ENCODE peak calls at places on chromosomes 2 and 18, in nine cellular contexts. S is uterus; O is pancreas; N is right lobe of liver; M is HCT116; Y is sigmoid colon; K is mesenchymal stem cell; B is neural progenitor cell; H is CD8-positive, alpha-beta memory T cell. Q is an unnamed sample.

GRCh38 chr18:22417496-22418188 is at the start of gene CTAGE1:
- DNase-seq in S (no peak), O (no peak), N (no peak), M (no peak), Y (no peak), K (peak; percentile 29), B (peak; percentile 38), H (no peak), Q (no peak)

GRCh38 chr2:20382965-20383800 is 32.5 kb upstream of the PUM2 start:
- DNase-seq in S (no peak), O (no peak), N (no peak), M (no peak), Y (no peak), K (peak; percentile 25), B (no peak), H (no peak), Q (no peak)

GRCh38 chr2:37344453-37345361 is at the start of gene QPCT:
- DNase-seq in S (peak; percentile 73), O (peak; percentile 19), N (peak; percentile 67), M (no peak), Y (peak; percentile 87), K (peak; percentile 65), B (no peak), H (peak; percentile 64), Q (peak; percentile 37)

GRCh38 chr18:8615397-8616025 is 6.3 kb downstream of the RAB12 start:
- DNase-seq in S (peak; percentile 64), O (no peak), N (no peak), M (no peak), Y (peak; percentile 74), K (peak; percentile 97), B (no peak), H (no peak), Q (no peak)

GRCh38 chr2:7849027-7849426 is 832.8 kb upstream of the ID2 start:
- DNase-seq in S (no peak), O (no peak), N (no peak), M (no peak), Y (no peak), K (no peak), B (no peak), H (no peak), Q (no peak)

GRCh38 chr2:184053326-184053725 is 545.0 kb upstream of the ZNF804A start:
- DNase-seq in S (no peak), O (peak; percentile 21), N (no peak), M (peak; percentile 12), Y (no peak), K (no peak), B (no peak), H (no peak), Q (no peak)

GRCh38 chr2:54771166-54771565 is 47.7 kb downstream of the EML6 start:
- DNase-seq in S (no peak), O (no peak), N (no peak), M (peak; percentile 70), Y (no peak), K (peak; percentile 35), B (no peak), H (no peak), Q (no peak)

GRCh38 chr2:234879671-234880455 is 72.0 kb upstream of the SH3BP4 start:
- DNase-seq in S (no peak), O (no peak), N (no peak), M (peak; percentile 41), Y (no peak), K (peak; percentile 65), B (no peak), H (no peak), Q (no peak)

GRCh38 chr2:59276033-59276432 is 1034.9 kb upstream of the FANCL start:
- DNase-seq in S (no peak), O (no peak), N (no peak), M (no peak), Y (no peak), K (no peak), B (peak; percentile 46), H (no peak), Q (no peak)

GRCh38 chr18:6741290-6741689 is 11.8 kb downstream of the ARHGAP28 start:
- DNase-seq in S (peak; percentile 67), O (no peak), N (no peak), M (no peak), Y (no peak), K (peak; percentile 97), B (no peak), H (no peak), Q (no peak)

GRCh38 chr2:146312899-146313298 is 1531.9 kb upstream of the ACVR2A start:
- DNase-seq in S (no peak), O (no peak), N (no peak), M (no peak), Y (no peak), K (peak; percentile 33), B (no peak), H (no peak), Q (no peak)

GRCh38 chr2:21856638-21857037 is 732.9 kb downstream of the TDRD15 start:
- DNase-seq in S (no peak), O (no peak), N (no peak), M (no peak), Y (no peak), K (no peak), B (no peak), H (no peak), Q (no peak)

GRCh38 chr18:56112013-56112749 is 524.2 kb upstream of the TCF4 start:
- DNase-seq in S (no peak), O (no peak), N (no peak), M (no peak), Y (no peak), K (no peak), B (no peak), H (no peak), Q (peak; percentile 0)

GRCh38 chr18:44013871-44014270 is 666.8 kb upstream of the SETBP1 start:
- DNase-seq in S (no peak), O (no peak), N (no peak), M (no peak), Y (no peak), K (no peak), B (no peak), H (no peak), Q (no peak)

GRCh38 chr2:240588006-240588655 is 1.6 kb downstream of the CAPN10 start:
- DNase-seq in S (no peak), O (no peak), N (peak; percentile 36), M (no peak), Y (peak; percentile 60), K (no peak), B (no peak), H (no peak), Q (no peak)

GRCh38 chr2:170822885-170823799 is 6.5 kb downstream of the GAD1 start:
- DNase-seq in S (no peak), O (no peak), N (no peak), M (no peak), Y (no peak), K (no peak), B (peak; percentile 66), H (no peak), Q (no peak)

GRCh38 chr18:76456823-76457222 is 38.2 kb downstream of the ZNF516 start:
- DNase-seq in S (no peak), O (no peak), N (no peak), M (no peak), Y (peak; percentile 10), K (no peak), B (no peak), H (no peak), Q (no peak)

GRCh38 chr18:76455015-76455676 is 39.9 kb downstream of the ZNF516 start:
- DNase-seq in S (no peak), O (no peak), N (no peak), M (no peak), Y (peak; percentile 57), K (peak; percentile 71), B (no peak), H (no peak), Q (no peak)

GRCh38 chr18:76457475-76457874 is 37.6 kb downstream of the ZNF516 start:
- DNase-seq in S (no peak), O (no peak), N (no peak), M (no peak), Y (peak; percentile 41), K (no peak), B (no peak), H (no peak), Q (no peak)

GRCh38 chr18:76454429-76454828 is 40.6 kb downstream of the ZNF516 start:
- DNase-seq in S (no peak), O (no peak), N (no peak), M (no peak), Y (no peak), K (peak; percentile 75), B (no peak), H (no peak), Q (no peak)

GRCh38 chr18:76456018-76456750 is 38.9 kb downstream of the ZNF516 start:
- DNase-seq in S (no peak), O (no peak), N (no peak), M (no peak), Y (peak; percentile 38), K (no peak), B (peak; percentile 71), H (no peak), Q (no peak)
- H3K4me1 ChIP-seq in S (peaks cover 10% of the 10 kb centered on the region), O (peaks cover 21% of the 10 kb centered on the region), N (peaks cover 11% of the 10 kb centered on the region), M (peaks cover 25% of the 10 kb centered on the region), Y (peaks cover 57% of the 10 kb centered on the region), K (peaks cover 49% of the 10 kb centered on the region), B (peaks cover 71% of the 10 kb centered on the region), H (peaks cover 15% of the 10 kb centered on the region), Q (no peaks in the 10 kb centered on the region)

GRCh38 chr2:163850036-163850435 is 114.2 kb upstream of the FIGN start:
- DNase-seq in S (no peak), O (no peak), N (no peak), M (no peak), Y (no peak), K (no peak), B (no peak), H (no peak), Q (no peak)

GRCh38 chr2:163856941-163857340 is 121.1 kb upstream of the FIGN start:
- DNase-seq in S (no peak), O (no peak), N (no peak), M (no peak), Y (no peak), K (peak; percentile 58), B (no peak), H (no peak), Q (no peak)

DNA sequence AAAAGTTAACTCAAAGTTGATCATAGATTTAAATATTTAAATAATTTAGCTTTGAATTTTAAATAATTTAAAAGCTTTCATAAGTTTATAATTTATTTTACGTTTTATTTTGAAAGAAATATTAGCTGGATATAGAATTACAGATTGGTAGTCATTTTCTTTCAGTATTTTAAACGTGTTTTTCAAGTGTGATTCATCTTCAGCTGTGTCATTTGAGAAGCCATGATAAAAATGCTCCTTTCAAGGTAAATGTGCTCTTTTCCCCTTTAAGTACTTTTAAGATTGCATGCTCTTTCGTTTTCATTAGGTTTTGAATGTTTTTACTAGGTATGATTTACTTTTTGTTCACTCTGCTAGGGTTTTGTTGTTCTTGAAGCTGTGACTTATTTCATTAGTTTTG is 116.8 kb upstream of the FIGN start:
- DNase-seq in S (no peak), O (no peak), N (no peak), M (no peak), Y (no peak), K (no peak), B (no peak), H (no peak), Q (no peak)
- H3K4me1 ChIP-seq in S (no peaks in the 10 kb centered on the region), O (no peaks in the 10 kb centered on the region), N (no peaks in the 10 kb centered on the region), M (no peaks in the 10 kb centered on the region), Y (no peaks in the 10 kb centered on the region), K (no peaks in the 10 kb centered on the region), B (no peaks in the 10 kb centered on the region), H (no peaks in the 10 kb centered on the region), Q (no peaks in the 10 kb centered on the region)

GRCh38 chr2:120831106-120831505 is 95.4 kb downstream of the GLI2 start:
- DNase-seq in S (no peak), O (no peak), N (no peak), M (no peak), Y (peak; percentile 64), K (no peak), B (no peak), H (no peak), Q (no peak)
- H3K4me1 ChIP-seq in S (no peaks in the 10 kb centered on the region), O (no peaks in the 10 kb centered on the region), N (no peaks in the 10 kb centered on the region), M (no peaks in the 10 kb centered on the region), Y (peaks cover 27% of the 10 kb centered on the region), K (peaks cover 21% of the 10 kb centered on the region), B (peaks cover 18% of the 10 kb centered on the region), H (no peaks in the 10 kb centered on the region), Q (no peaks in the 10 kb centered on the region)

GRCh38 chr2:233252227-233252626 is 754 bp downstream of the ATG16L1 start:
- DNase-seq in S (no peak), O (no peak), N (no peak), M (no peak), Y (no peak), K (peak; percentile 22), B (peak; percentile 38), H (no peak), Q (no peak)
- H3K4me1 ChIP-seq in S (peaks cover 6% of the 10 kb centered on the region), O (peaks cover 6% of the 10 kb centered on the region), N (peaks cover 25% of the 10 kb centered on the region), M (peaks cover 39% of the 10 kb centered on the region), Y (peaks cover 28% of the 10 kb centered on the region), K (no peaks in the 10 kb centered on the region), B (peaks cover 5% of the 10 kb centered on the region), H (peaks cover 75% of the 10 kb centered on the region), Q (peaks cover 66% of the 10 kb centered on the region)